ENCODE peak calls at places on chromosomes 13 and 19, in five cellular contexts. One of them, this sample, is unnamed.

GRCh38 chr13:29490561-29490960 is 104.9 kb downstream of the SLC7A1 start:
- DNase-seq in MM.1S: no peak
- DNase-seq in head of caudate nucleus: no peak
- DNase-seq in tibial nerve: no peak
- DNase-seq in fibroblast of pulmonary artery: no peak
- DNase-seq in this sample: no peak

GRCh38 chr19:9018163-9018875 is 8.1 kb upstream of the MUC16 start:
- DNase-seq in MM.1S: no peak
- DNase-seq in head of caudate nucleus: no peak
- DNase-seq in tibial nerve: no peak
- DNase-seq in fibroblast of pulmonary artery: no peak
- DNase-seq in this sample: peak

GRCh38 chr13:46181799-46182490 is at the start of gene LCP1:
- DNase-seq in MM.1S: peak
- DNase-seq in head of caudate nucleus: no peak
- DNase-seq in tibial nerve: peak
- DNase-seq in fibroblast of pulmonary artery: no peak
- DNase-seq in this sample: peak

GRCh38 chr13:111956261-111957151 is 110.4 kb upstream of the SOX1 start:
- DNase-seq in MM.1S: no peak
- DNase-seq in head of caudate nucleus: peak
- DNase-seq in tibial nerve: no peak
- DNase-seq in fibroblast of pulmonary artery: no peak
- DNase-seq in this sample: no peak

GRCh38 chr13:35621989-35622388 is 145.5 kb upstream of the MAB21L1 start:
- DNase-seq in MM.1S: no peak
- DNase-seq in head of caudate nucleus: no peak
- DNase-seq in tibial nerve: no peak
- DNase-seq in fibroblast of pulmonary artery: peak
- DNase-seq in this sample: peak

GRCh38 chr19:42081584-42082258 is 5.8 kb downstream of the ZNF574 start:
- DNase-seq in MM.1S: peak
- DNase-seq in head of caudate nucleus: no peak
- DNase-seq in tibial nerve: no peak
- DNase-seq in fibroblast of pulmonary artery: peak
- DNase-seq in this sample: peak

GRCh38 chr13:103605546-103606326 is 539.5 kb upstream of the SLC10A2 start:
- DNase-seq in MM.1S: no peak
- DNase-seq in head of caudate nucleus: no peak
- DNase-seq in tibial nerve: no peak
- DNase-seq in fibroblast of pulmonary artery: no peak
- DNase-seq in this sample: no peak

GRCh38 chr13:99404005-99404755 is 97.0 kb upstream of the GPR183 start:
- DNase-seq in MM.1S: no peak
- DNase-seq in head of caudate nucleus: no peak
- DNase-seq in tibial nerve: no peak
- DNase-seq in fibroblast of pulmonary artery: no peak
- DNase-seq in this sample: peak

GRCh38 chr13:83085186-83085900 is 796.9 kb downstream of the SLITRK1 start:
- DNase-seq in MM.1S: no peak
- DNase-seq in head of caudate nucleus: no peak
- DNase-seq in tibial nerve: no peak
- DNase-seq in fibroblast of pulmonary artery: peak
- DNase-seq in this sample: peak

GRCh38 chr13:101575591-101575990 is 123.1 kb downstream of the ITGBL1 start:
- DNase-seq in MM.1S: no peak
- DNase-seq in head of caudate nucleus: no peak
- DNase-seq in tibial nerve: no peak
- DNase-seq in fibroblast of pulmonary artery: no peak
- DNase-seq in this sample: peak

GRCh38 chr13:33494596-33495214 is 209.2 kb upstream of the STARD13 start:
- DNase-seq in MM.1S: no peak
- DNase-seq in head of caudate nucleus: no peak
- DNase-seq in tibial nerve: no peak
- DNase-seq in fibroblast of pulmonary artery: peak
- DNase-seq in this sample: peak

GRCh38 chr13:74210693-74211393 is 76.6 kb upstream of the KLF12 start:
- DNase-seq in MM.1S: no peak
- DNase-seq in head of caudate nucleus: no peak
- DNase-seq in tibial nerve: peak
- DNase-seq in fibroblast of pulmonary artery: peak
- DNase-seq in this sample: peak

GRCh38 chr19:5642204-5642603 is 19.3 kb downstream of the SAFB start:
- DNase-seq in MM.1S: no peak
- DNase-seq in head of caudate nucleus: no peak
- DNase-seq in tibial nerve: no peak
- DNase-seq in fibroblast of pulmonary artery: no peak
- DNase-seq in this sample: no peak

GRCh38 chr19:49427855-49428546 is 2.8 kb downstream of the GFY start:
- DNase-seq in MM.1S: no peak
- DNase-seq in head of caudate nucleus: no peak
- DNase-seq in tibial nerve: no peak
- DNase-seq in fibroblast of pulmonary artery: no peak
- DNase-seq in this sample: no peak

GRCh38 chr13:25046985-25047660 is 48.8 kb upstream of the PABPC3 start:
- DNase-seq in MM.1S: no peak
- DNase-seq in head of caudate nucleus: peak
- DNase-seq in tibial nerve: no peak
- DNase-seq in fibroblast of pulmonary artery: peak
- DNase-seq in this sample: no peak

GRCh38 chr13:99979453-99980200 is 2.0 kb upstream of the ZIC2 start:
- DNase-seq in MM.1S: no peak
- DNase-seq in head of caudate nucleus: no peak
- DNase-seq in tibial nerve: no peak
- DNase-seq in fibroblast of pulmonary artery: no peak
- DNase-seq in this sample: no peak

GRCh38 chr19:51086153-51086850 is 3.6 kb upstream of the KLK14 start:
- DNase-seq in MM.1S: no peak
- DNase-seq in head of caudate nucleus: no peak
- DNase-seq in tibial nerve: no peak
- DNase-seq in fibroblast of pulmonary artery: no peak
- DNase-seq in this sample: no peak